ENCODE peak calls at places on chromosomes 12 and 14, in eight cellular contexts. One of them, this sample, is unnamed.

GRCh38 chr14:51018521-51018920 is 74.2 kb upstream of the PYGL start:
- DNase-seq in A549: no peak
- DNase-seq in suprapubic skin: no peak
- DNase-seq in SK-N-SH: no peak
- DNase-seq in H1: no peak
- DNase-seq in transverse colon: no peak
- DNase-seq in tibial nerve: no peak
- DNase-seq in esophagus muscularis mucosa: no peak
- DNase-seq in this sample: no peak

GRCh38 chr12:121465921-121466799 is 66.2 kb downstream of the RNF34 start:
- DNase-seq in transverse colon: peak; percentile 46
- DNase-seq in esophagus muscularis mucosa: no peak
- DNase-seq in tibial nerve: no peak
- DNase-seq in A549: peak; percentile 21
- DNase-seq in suprapubic skin: no peak
- DNase-seq in H1: no peak
- DNase-seq in SK-N-SH: peak; percentile 75
- DNase-seq in this sample: no peak

GRCh38 chr14:29442720-29443119 is 484.9 kb downstream of the PRKD1 start:
- DNase-seq in esophagus muscularis mucosa: no peak
- DNase-seq in SK-N-SH: no peak
- DNase-seq in tibial nerve: no peak
- DNase-seq in A549: no peak
- DNase-seq in suprapubic skin: no peak
- DNase-seq in H1: no peak
- DNase-seq in transverse colon: no peak
- DNase-seq in this sample: no peak

GRCh38 chr12:122481861-122482260 is 18.9 kb downstream of the ZCCHC8 start:
- DNase-seq in SK-N-SH: no peak
- DNase-seq in tibial nerve: no peak
- DNase-seq in esophagus muscularis mucosa: no peak
- DNase-seq in suprapubic skin: no peak
- DNase-seq in transverse colon: no peak
- DNase-seq in H1: no peak
- DNase-seq in A549: no peak
- DNase-seq in this sample: no peak

GRCh38 chr12:31355747-31356107 is 29.8 kb upstream of the SINHCAF start:
- DNase-seq in transverse colon: no peak
- DNase-seq in suprapubic skin: no peak
- DNase-seq in tibial nerve: no peak
- DNase-seq in A549: no peak
- DNase-seq in esophagus muscularis mucosa: no peak
- DNase-seq in H1: no peak
- DNase-seq in SK-N-SH: no peak
- DNase-seq in this sample: no peak

GRCh38 chr14:77228056-77228455 is 43.0 kb downstream of the NGB start:
- DNase-seq in transverse colon: no peak
- DNase-seq in suprapubic skin: no peak
- DNase-seq in SK-N-SH: no peak
- DNase-seq in esophagus muscularis mucosa: no peak
- DNase-seq in tibial nerve: no peak
- DNase-seq in A549: no peak
- DNase-seq in H1: no peak
- DNase-seq in this sample: no peak

GRCh38 chr14:55762595-55763232 is 182.7 kb downstream of the KTN1 start:
- DNase-seq in H1: no peak
- DNase-seq in transverse colon: no peak
- DNase-seq in A549: no peak
- DNase-seq in suprapubic skin: no peak
- DNase-seq in tibial nerve: no peak
- DNase-seq in esophagus muscularis mucosa: no peak
- DNase-seq in SK-N-SH: no peak
- DNase-seq in this sample: no peak

GRCh38 chr12:72139411-72139810 is 132.8 kb upstream of the TRHDE start:
- DNase-seq in H1: no peak
- DNase-seq in esophagus muscularis mucosa: no peak
- DNase-seq in SK-N-SH: no peak
- DNase-seq in tibial nerve: no peak
- DNase-seq in A549: no peak
- DNase-seq in transverse colon: no peak
- DNase-seq in suprapubic skin: no peak
- DNase-seq in this sample: no peak

GRCh38 chr14:68978550-68978911 is 571 bp downstream of the ACTN1 start:
- DNase-seq in H1: no peak
- DNase-seq in SK-N-SH: peak; percentile 79
- DNase-seq in A549: no peak
- DNase-seq in suprapubic skin: peak; percentile 79
- DNase-seq in esophagus muscularis mucosa: no peak
- DNase-seq in tibial nerve: peak; percentile 34
- DNase-seq in transverse colon: peak; percentile 66
- DNase-seq in this sample: peak; percentile 88

GRCh38 chr12:110135012-110135411 is 10.9 kb downstream of the IFT81 start:
- DNase-seq in tibial nerve: no peak
- DNase-seq in transverse colon: no peak
- DNase-seq in SK-N-SH: no peak
- DNase-seq in H1: no peak
- DNase-seq in A549: peak; percentile 73
- DNase-seq in esophagus muscularis mucosa: no peak
- DNase-seq in suprapubic skin: no peak
- DNase-seq in this sample: no peak

GRCh38 chr12:92469837-92470236 is 233.0 kb upstream of the PLEKHG7 start:
- DNase-seq in H1: no peak
- DNase-seq in SK-N-SH: no peak
- DNase-seq in tibial nerve: no peak
- DNase-seq in esophagus muscularis mucosa: no peak
- DNase-seq in transverse colon: no peak
- DNase-seq in suprapubic skin: no peak
- DNase-seq in A549: peak; percentile 47
- DNase-seq in this sample: no peak

GRCh38 chr12:92105110-92105509 is 40.5 kb downstream of the BTG1 start:
- DNase-seq in A549: no peak
- DNase-seq in transverse colon: no peak
- DNase-seq in SK-N-SH: no peak
- DNase-seq in tibial nerve: no peak
- DNase-seq in esophagus muscularis mucosa: no peak
- DNase-seq in suprapubic skin: no peak
- DNase-seq in H1: no peak
- DNase-seq in this sample: no peak

GRCh38 chr14:72558721-72559120 is 335.2 kb downstream of the DPF3 start:
- DNase-seq in transverse colon: no peak
- DNase-seq in H1: no peak
- DNase-seq in tibial nerve: no peak
- DNase-seq in suprapubic skin: no peak
- DNase-seq in SK-N-SH: no peak
- DNase-seq in esophagus muscularis mucosa: no peak
- DNase-seq in A549: no peak
- DNase-seq in this sample: no peak

GRCh38 chr12:77728018-77728417 is 102.7 kb upstream of the NAV3 start:
- DNase-seq in suprapubic skin: no peak
- DNase-seq in transverse colon: no peak
- DNase-seq in H1: no peak
- DNase-seq in esophagus muscularis mucosa: no peak
- DNase-seq in tibial nerve: no peak
- DNase-seq in SK-N-SH: no peak
- DNase-seq in A549: no peak
- DNase-seq in this sample: no peak

GRCh38 chr12:1810201-1810930 is 10.0 kb upstream of the LRTM2 start:
- DNase-seq in transverse colon: no peak
- DNase-seq in suprapubic skin: no peak
- DNase-seq in H1: no peak
- DNase-seq in A549: no peak
- DNase-seq in esophagus muscularis mucosa: no peak
- DNase-seq in tibial nerve: no peak
- DNase-seq in SK-N-SH: no peak
- DNase-seq in this sample: no peak

DNA sequence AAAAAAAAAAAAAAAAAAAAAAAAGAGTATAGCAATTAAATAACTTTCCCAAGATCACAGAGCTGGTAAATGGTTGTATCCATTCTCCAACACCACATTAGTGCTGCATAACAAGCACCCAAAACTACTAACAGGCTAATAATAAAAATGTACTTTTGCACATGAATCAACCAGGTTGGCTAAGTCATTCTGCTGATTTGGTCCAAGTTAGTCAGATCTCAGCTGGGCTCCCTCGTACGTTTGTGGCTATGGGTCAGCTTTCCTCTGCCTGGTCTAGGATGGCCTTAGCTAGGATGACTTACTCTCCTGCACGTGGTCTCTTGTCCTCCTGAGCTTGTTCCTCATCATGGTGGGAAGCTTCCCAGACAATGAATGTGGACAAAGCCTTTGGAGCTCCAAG is 7.9 kb upstream of the PLEKHG6 start:
- DNase-seq in A549: no peak
- DNase-seq in esophagus muscularis mucosa: no peak
- DNase-seq in tibial nerve: no peak
- DNase-seq in transverse colon: no peak
- DNase-seq in SK-N-SH: no peak
- DNase-seq in suprapubic skin: peak; percentile 20
- DNase-seq in H1: no peak
- DNase-seq in this sample: no peak
- TF ChIP-seq EP300 in A549: no peak
- TF ChIP-seq EP300 in esophagus muscularis mucosa: no peak
- TF ChIP-seq EP300 in tibial nerve: no peak
- TF ChIP-seq EP300 in transverse colon: no peak
- TF ChIP-seq EP300 in SK-N-SH: no peak
- TF ChIP-seq EP300 in suprapubic skin: no peak
- TF ChIP-seq EP300 in H1: no peak
- TF ChIP-seq EP300 in this sample: no peak

GRCh38 chr12:43728117-43728516 is 30.5 kb downstream of the PUS7L start:
- DNase-seq in transverse colon: no peak
- DNase-seq in A549: no peak
- DNase-seq in H1: no peak
- DNase-seq in tibial nerve: no peak
- DNase-seq in SK-N-SH: no peak
- DNase-seq in suprapubic skin: no peak
- DNase-seq in esophagus muscularis mucosa: no peak
- DNase-seq in this sample: no peak
- TF ChIP-seq CTCF in transverse colon: peak; percentile 7
- TF ChIP-seq CTCF in A549: peak; percentile 32
- TF ChIP-seq CTCF in H1: no peak
- TF ChIP-seq CTCF in tibial nerve: no peak
- TF ChIP-seq CTCF in SK-N-SH: peak; percentile 62
- TF ChIP-seq CTCF in suprapubic skin: no peak
- TF ChIP-seq CTCF in esophagus muscularis mucosa: no peak
- TF ChIP-seq CTCF in this sample: no peak

DNA sequence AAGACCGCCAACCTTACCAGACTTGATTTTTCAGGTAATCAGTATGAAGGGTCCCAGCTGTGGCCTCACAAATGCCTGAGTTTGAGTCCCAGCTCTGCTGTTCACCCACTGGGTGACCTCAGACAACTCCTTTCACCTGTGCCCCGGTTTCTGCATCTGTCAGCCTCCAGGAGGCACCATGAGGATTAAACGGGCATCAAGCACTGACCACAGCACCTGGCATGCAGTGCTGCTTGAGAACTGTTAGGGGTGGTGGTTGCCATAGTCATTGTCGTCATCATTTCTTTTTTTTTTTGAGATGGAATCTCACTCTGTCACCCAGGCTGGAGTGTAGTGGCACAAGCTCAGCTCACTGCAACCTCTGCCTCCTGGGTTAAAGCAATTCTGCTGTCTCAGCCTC is 57.9 kb downstream of the PHETA1 start:
- DNase-seq in SK-N-SH: no peak
- DNase-seq in esophagus muscularis mucosa: no peak
- DNase-seq in suprapubic skin: no peak
- DNase-seq in A549: no peak
- DNase-seq in H1: no peak
- DNase-seq in transverse colon: no peak
- DNase-seq in tibial nerve: no peak
- DNase-seq in this sample: no peak
- TF ChIP-seq EP300 in SK-N-SH: no peak
- TF ChIP-seq EP300 in esophagus muscularis mucosa: no peak
- TF ChIP-seq EP300 in suprapubic skin: no peak
- TF ChIP-seq EP300 in A549: no peak
- TF ChIP-seq EP300 in H1: no peak
- TF ChIP-seq EP300 in transverse colon: no peak
- TF ChIP-seq EP300 in tibial nerve: no peak
- TF ChIP-seq EP300 in this sample: no peak

DNA sequence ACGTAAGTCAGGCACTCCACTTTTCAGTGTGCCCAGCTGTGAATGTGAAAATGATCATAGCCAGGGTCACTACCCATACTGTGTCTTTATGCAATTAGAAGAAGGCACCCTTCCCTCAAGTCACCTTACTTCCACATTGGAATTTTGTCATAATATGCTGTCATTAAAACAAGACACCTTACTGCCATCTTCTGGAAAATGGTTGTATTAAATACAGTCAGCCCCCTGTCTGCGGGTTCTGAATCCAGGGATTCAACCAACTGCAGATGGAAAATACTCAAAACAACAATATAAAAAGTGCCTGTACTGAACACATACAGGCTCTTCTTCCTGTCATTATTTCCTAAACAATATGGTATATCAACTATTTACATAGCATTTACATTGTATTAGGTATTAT is 70.2 kb upstream of the TBX5 start:
- DNase-seq in transverse colon: no peak
- DNase-seq in SK-N-SH: peak; percentile 44
- DNase-seq in H1: no peak
- DNase-seq in esophagus muscularis mucosa: no peak
- DNase-seq in tibial nerve: no peak
- DNase-seq in A549: peak; percentile 49
- DNase-seq in suprapubic skin: no peak
- DNase-seq in this sample: no peak
- TF ChIP-seq CTCF in transverse colon: no peak
- TF ChIP-seq CTCF in SK-N-SH: peak; percentile 57
- TF ChIP-seq CTCF in H1: no peak
- TF ChIP-seq CTCF in esophagus muscularis mucosa: peak; percentile 77
- TF ChIP-seq CTCF in tibial nerve: no peak
- TF ChIP-seq CTCF in A549: peak; percentile 56
- TF ChIP-seq CTCF in suprapubic skin: peak; percentile 11
- TF ChIP-seq CTCF in this sample: no peak

DNA sequence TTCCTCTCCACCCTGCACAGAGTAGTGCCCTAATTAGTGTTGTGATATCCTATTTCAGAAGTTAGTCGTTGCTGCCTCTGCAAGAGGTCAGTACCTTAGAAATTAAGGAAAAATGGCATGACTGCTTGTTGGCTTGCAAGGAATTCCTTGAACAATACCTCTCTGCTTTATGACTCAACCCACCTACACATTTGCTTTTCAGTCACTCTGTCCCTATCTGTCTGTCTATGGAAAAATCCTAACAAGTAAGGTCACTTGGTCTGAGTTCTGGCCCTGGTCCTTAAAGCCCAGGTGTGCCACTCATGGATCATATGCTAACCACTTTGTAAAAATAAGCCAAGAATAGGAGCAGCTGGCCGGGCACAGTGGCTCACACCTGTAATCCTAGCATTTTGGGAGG is 116.4 kb upstream of the ATF1 start:
- DNase-seq in A549: no peak
- DNase-seq in transverse colon: no peak
- DNase-seq in tibial nerve: no peak
- DNase-seq in suprapubic skin: no peak
- DNase-seq in H1: no peak
- DNase-seq in SK-N-SH: no peak
- DNase-seq in esophagus muscularis mucosa: no peak
- DNase-seq in this sample: no peak
- TF ChIP-seq EP300 in A549: no peak
- TF ChIP-seq EP300 in transverse colon: no peak
- TF ChIP-seq EP300 in tibial nerve: no peak
- TF ChIP-seq EP300 in suprapubic skin: no peak
- TF ChIP-seq EP300 in H1: no peak
- TF ChIP-seq EP300 in SK-N-SH: no peak
- TF ChIP-seq EP300 in esophagus muscularis mucosa: no peak
- TF ChIP-seq EP300 in this sample: no peak